ENCODE peak calls at places on chromosome 17, in five cellular contexts. P is right cardiac atrium; A is NCI-H1092 treated with DMSO at 0.1 percent for 48 hours; M is stimulated activated CD4-positive, alpha-beta T cell treated with anti-CD3 and anti-CD28 coated beads, Interleukin-1b, Interleukin-23, amount 100 ng/mL, for 24 hours; C is H9. T is an unnamed sample.

GRCh38 chr17:158379-158778 is 21.0 kb downstream of the SCGB1C2 start:
- DNase-seq in P (no peak), C (no peak), A (no peak), M (no peak), T (no peak)

GRCh38 chr17:21245703-21246102 is 7.5 kb downstream of the NATD1 start:
- DNase-seq in M (no peak), C (no peak), P (peak; percentile 51), A (no peak), T (no peak)

GRCh38 chr17:81379523-81379942 is 15.7 kb upstream of the BAHCC1 start:
- DNase-seq in A (no peak), C (no peak), M (no peak), P (no peak), T (no peak)

GRCh38 chr17:74862108-74862901 is 2.6 kb upstream of the GRIN2C start:
- DNase-seq in P (peak; percentile 89), C (peak; percentile 93), A (peak; percentile 10), M (peak; percentile 62), T (no peak)

GRCh38 chr17:20083460-20083859 is 74.3 kb downstream of the SPECC1 start:
- DNase-seq in P (no peak), M (no peak), C (no peak), A (no peak), T (no peak)

GRCh38 chr17:40536731-40537171 is 28.5 kb downstream of the CCR7 start:
- DNase-seq in C (no peak), P (peak; percentile 61), M (no peak), A (no peak), T (no peak)

GRCh38 chr17:19387921-19388521 is 1.0 kb upstream of the MFAP4 start:
- DNase-seq in M (no peak), C (no peak), P (no peak), A (peak; percentile 63), T (no peak)

GRCh38 chr17:7282752-7283321 is 1.3 kb downstream of the SLC2A4 start:
- DNase-seq in M (no peak), C (no peak), P (no peak), A (no peak), T (no peak)

T was measured in NCI-H2029 treated with DMSO at 0.1 percent for 48 hours.